ENCODE peak calls at places on chromosomes 16 and 17, in four cellular contexts. D is iris pigment epithelial cell, W is psoas muscle, X is neural progenitor cell. P is an unnamed sample.

GRCh38 chr16:14300631-14301149 is 229.6 kb downstream of the MRTFB start:
- DNase-seq in X (peak), W (peak), D (peak), P (peak)

GRCh38 chr16:86722970-86723369 is 144.6 kb downstream of the FOXL1 start:
- DNase-seq in W (peak), X (no peak), D (peak), P (no peak)

GRCh38 chr16:57444711-57445110 is 2.5 kb downstream of the CIAPIN1 start:
- DNase-seq in D (peak), W (no peak), X (no peak), P (no peak)

GRCh38 chr16:82867425-82867824 is 240.7 kb downstream of the CDH13 start:
- DNase-seq in D (peak), W (no peak), X (no peak), P (no peak)

GRCh38 chr16:89330177-89330856 is 112.8 kb downstream of the ZNF778 start:
- DNase-seq in W (peak), D (peak), X (no peak), P (peak)

GRCh38 chr16:12321363-12321762 is 344.8 kb downstream of the SNX29 start:
- DNase-seq in X (peak), W (no peak), D (no peak), P (no peak)

GRCh38 chr17:40542562-40543411 is 22.5 kb downstream of the CCR7 start:
- DNase-seq in X (no peak), D (peak), W (peak), P (peak)

GRCh38 chr17:74433421-74434121 is 1.7 kb downstream of the GPRC5C start:
- DNase-seq in W (no peak), X (peak), D (no peak), P (no peak)

GRCh38 chr17:15999974-16000827 is 577 bp downstream of the TTC19 start:
- DNase-seq in D (peak), X (peak), W (no peak), P (no peak)

GRCh38 chr17:39209317-39210092 is 9.4 kb downstream of the RPL19 start:
- DNase-seq in D (peak), X (peak), W (peak), P (peak)

GRCh38 chr16:1770328-1771071 is 843 bp downstream of the NME3 start:
- DNase-seq in W (peak), X (peak), D (peak), P (peak)

GRCh38 chr17:45050680-45051059 is 762 bp downstream of the DCAKD start:
- DNase-seq in W (no peak), X (peak), D (peak), P (no peak)

GRCh38 chr16:55569025-55569424 is 2.5 kb downstream of the CAPNS2 start:
- DNase-seq in X (no peak), D (no peak), W (no peak), P (no peak)

GRCh38 chr17:64005734-64006167 is 7.6 kb downstream of the PRR29 start:
- DNase-seq in W (peak), X (no peak), D (no peak), P (peak)

GRCh38 chr16:83992624-83993023 is 24.6 kb downstream of the NECAB2 start:
- DNase-seq in X (no peak), D (peak), W (no peak), P (peak)

GRCh38 chr17:30299000-30299399 is 7.3 kb upstream of the BLMH start:
- DNase-seq in X (no peak), W (no peak), D (peak), P (no peak)

GRCh38 chr17:54901230-54901847 is 687 bp downstream of the TOM1L1 start:
- DNase-seq in D (no peak), W (no peak), X (no peak), P (no peak)

GRCh38 chr17:1362964-1363363 is 37.1 kb downstream of the YWHAE start:
- DNase-seq in W (no peak), X (no peak), D (peak), P (peak)

GRCh38 chr16:54774768-54775167 is 155.9 kb upstream of the IRX5 start:
- DNase-seq in D (no peak), X (no peak), W (no peak), P (no peak)

GRCh38 chr17:57422574-57423164 is 166.3 kb downstream of the MSI2 start:
- DNase-seq in X (no peak), D (no peak), W (peak), P (peak)

GRCh38 chr17:50165867-50166517 is at the start of gene SGCA:
- DNase-seq in W (peak), D (no peak), X (no peak), P (peak)

GRCh38 chr16:10896165-10896564 is 19.2 kb downstream of the CIITA start:
- DNase-seq in W (no peak), X (no peak), D (no peak), P (no peak)

GRCh38 chr16:49528564-49529150 is 155.1 kb downstream of the C16orf78 start:
- DNase-seq in D (peak), X (no peak), W (peak), P (peak)

GRCh38 chr16:27920391-27920891 is 143.1 kb downstream of the GSG1L start:
- DNase-seq in D (peak), X (peak), W (no peak), P (no peak)

P was measured in aorta.